ENCODE peak calls at places on chromosome 22, in six cellular contexts. One of them, this sample, is unnamed.

GRCh38 chr22:41367680-41368542 is 13.8 kb upstream of the TEF start:
- DNase-seq in GM20000: no peak
- DNase-seq in osteocyte: no peak
- DNase-seq in AG09319: peak
- DNase-seq in AG09309: peak
- DNase-seq in GM06990: no peak
- DNase-seq in this sample: no peak

GRCh38 chr22:32482708-32483107 is 8.1 kb downstream of the FBXO7 start:
- DNase-seq in GM20000: peak
- DNase-seq in AG09309: no peak
- DNase-seq in GM06990: no peak
- DNase-seq in osteocyte: no peak
- DNase-seq in AG09319: no peak
- DNase-seq in this sample: no peak

GRCh38 chr22:27487600-27488450 is 313.7 kb downstream of the MN1 start:
- DNase-seq in AG09309: no peak
- DNase-seq in osteocyte: no peak
- DNase-seq in AG09319: no peak
- DNase-seq in GM20000: no peak
- DNase-seq in GM06990: no peak
- DNase-seq in this sample: no peak

GRCh38 chr22:38347181-38347943 is 30.1 kb upstream of the CSNK1E start:
- DNase-seq in GM20000: no peak
- DNase-seq in AG09309: no peak
- DNase-seq in GM06990: no peak
- DNase-seq in AG09319: no peak
- DNase-seq in osteocyte: peak
- DNase-seq in this sample: peak

GRCh38 chr22:50009251-50009650 is 3.3 kb downstream of the IL17REL start:
- DNase-seq in osteocyte: peak
- DNase-seq in GM20000: no peak
- DNase-seq in AG09319: no peak
- DNase-seq in AG09309: no peak
- DNase-seq in GM06990: no peak
- DNase-seq in this sample: no peak

GRCh38 chr22:22944268-22944985 is 56.8 kb downstream of the IGLL5 start:
- DNase-seq in AG09319: no peak
- DNase-seq in GM20000: no peak
- DNase-seq in GM06990: no peak
- DNase-seq in AG09309: no peak
- DNase-seq in osteocyte: peak
- DNase-seq in this sample: peak

GRCh38 chr22:40300884-40301672 is 45.2 kb upstream of the ADSL start:
- DNase-seq in AG09309: no peak
- DNase-seq in osteocyte: no peak
- DNase-seq in AG09319: no peak
- DNase-seq in GM06990: peak
- DNase-seq in GM20000: peak
- DNase-seq in this sample: no peak

GRCh38 chr22:32909561-32910348 is 108.2 kb downstream of the TIMP3 start:
- DNase-seq in GM20000: no peak
- DNase-seq in GM06990: no peak
- DNase-seq in AG09309: no peak
- DNase-seq in AG09319: no peak
- DNase-seq in osteocyte: no peak
- DNase-seq in this sample: no peak

GRCh38 chr22:28716686-28717085 is 24.9 kb downstream of the CHEK2 start:
- DNase-seq in GM06990: no peak
- DNase-seq in GM20000: no peak
- DNase-seq in osteocyte: no peak
- DNase-seq in AG09319: no peak
- DNase-seq in AG09309: no peak
- DNase-seq in this sample: no peak

GRCh38 chr22:26956346-26956745 is 299.0 kb downstream of the MIAT start:
- DNase-seq in GM06990: no peak
- DNase-seq in AG09319: no peak
- DNase-seq in AG09309: no peak
- DNase-seq in GM20000: no peak
- DNase-seq in osteocyte: no peak
- DNase-seq in this sample: no peak

GRCh38 chr22:23772315-23773246 is at the start of gene MMP11:
- DNase-seq in AG09309: no peak
- DNase-seq in GM06990: peak
- DNase-seq in GM20000: peak
- DNase-seq in AG09319: no peak
- DNase-seq in osteocyte: no peak
- DNase-seq in this sample: no peak

GRCh38 chr22:38762607-38763006 is 6.8 kb upstream of the SUN2 start:
- DNase-seq in osteocyte: no peak
- DNase-seq in GM06990: no peak
- DNase-seq in GM20000: no peak
- DNase-seq in AG09309: no peak
- DNase-seq in AG09319: no peak
- DNase-seq in this sample: no peak

GRCh38 chr22:25689631-25690030 is 52.4 kb upstream of the MYO18B start:
- DNase-seq in AG09319: no peak
- DNase-seq in GM20000: no peak
- DNase-seq in osteocyte: no peak
- DNase-seq in GM06990: no peak
- DNase-seq in AG09309: no peak
- DNase-seq in this sample: no peak

GRCh38 chr22:21702094-21702493 is 33.5 kb downstream of the YPEL1 start:
- DNase-seq in GM20000: no peak
- DNase-seq in GM06990: no peak
- DNase-seq in osteocyte: no peak
- DNase-seq in AG09309: no peak
- DNase-seq in AG09319: no peak
- DNase-seq in this sample: no peak

GRCh38 chr22:49959782-49960158 is 802 bp upstream of the PIM3 start:
- DNase-seq in AG09309: no peak
- DNase-seq in GM06990: no peak
- DNase-seq in AG09319: no peak
- DNase-seq in osteocyte: no peak
- DNase-seq in GM20000: no peak
- DNase-seq in this sample: no peak

GRCh38 chr22:20193761-20194494 is 43.1 kb upstream of the CCDC188 start:
- DNase-seq in GM20000: no peak
- DNase-seq in osteocyte: no peak
- DNase-seq in GM06990: no peak
- DNase-seq in AG09309: no peak
- DNase-seq in AG09319: no peak
- DNase-seq in this sample: no peak

GRCh38 chr22:49961601-49962011 is 1.0 kb downstream of the PIM3 start:
- DNase-seq in AG09309: no peak
- DNase-seq in GM20000: no peak
- DNase-seq in osteocyte: no peak
- DNase-seq in AG09319: no peak
- DNase-seq in GM06990: peak
- DNase-seq in this sample: no peak

GRCh38 chr22:18977824-18978425 is 41.8 kb upstream of the PRODH start:
- DNase-seq in GM20000: no peak
- DNase-seq in osteocyte: no peak
- DNase-seq in GM06990: no peak
- DNase-seq in AG09309: no peak
- DNase-seq in AG09319: no peak
- DNase-seq in this sample: no peak

GRCh38 chr22:22578702-22579424 is 19.8 kb upstream of the PRAME start:
- DNase-seq in AG09319: no peak
- DNase-seq in GM06990: no peak
- DNase-seq in AG09309: no peak
- DNase-seq in osteocyte: no peak
- DNase-seq in GM20000: no peak
- DNase-seq in this sample: no peak

DNA sequence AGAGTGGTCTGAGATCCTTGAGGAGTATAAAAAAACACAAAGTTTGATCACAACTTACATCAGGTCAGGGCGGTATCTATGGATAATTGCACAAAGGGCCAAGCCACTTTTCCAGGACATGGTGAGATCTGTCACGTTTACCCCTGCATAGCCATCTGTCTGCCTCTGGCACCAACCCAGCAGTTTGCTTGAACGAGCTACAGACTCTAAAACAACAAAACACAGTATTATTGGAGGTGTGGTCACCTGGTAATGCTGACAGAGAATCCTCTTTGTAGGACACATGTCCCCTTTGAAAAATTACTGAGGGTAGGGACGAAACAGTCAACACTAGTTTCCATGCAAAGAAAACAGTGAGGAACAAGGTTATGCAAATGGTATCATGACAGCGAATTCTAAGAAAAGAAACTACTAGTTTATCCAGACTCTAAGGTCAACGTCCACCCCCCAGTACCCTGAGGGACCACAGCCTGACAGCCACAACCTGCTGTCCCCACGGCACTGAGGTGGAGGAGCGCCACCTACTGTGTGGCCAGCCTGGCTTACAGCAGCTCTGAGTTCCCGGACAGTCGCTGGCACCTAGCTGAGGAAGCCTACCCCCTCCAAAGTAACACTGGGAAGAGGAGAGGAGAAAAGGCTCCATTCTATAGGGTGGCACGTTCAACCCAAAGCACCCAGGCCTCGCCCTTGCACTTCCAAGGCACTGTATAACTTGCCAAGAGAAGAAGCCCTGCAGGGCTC is 117.3 kb upstream of the BID start:
- DNase-seq in GM20000: peak
- DNase-seq in AG09319: no peak
- DNase-seq in GM06990: no peak
- DNase-seq in osteocyte: no peak
- DNase-seq in AG09309: no peak
- DNase-seq in this sample: no peak
- TF ChIP-seq CTCF in GM20000: peak
- TF ChIP-seq CTCF in AG09319: peak
- TF ChIP-seq CTCF in GM06990: peak
- TF ChIP-seq CTCF in osteocyte: peak
- TF ChIP-seq CTCF in AG09309: peak
- TF ChIP-seq CTCF in this sample: peak

GRCh38 chr22:17486313-17486712 is 77.0 kb upstream of the SLC25A18 start:
- DNase-seq in GM20000: no peak
- DNase-seq in GM06990: no peak
- DNase-seq in AG09319: no peak
- DNase-seq in osteocyte: no peak
- DNase-seq in AG09309: no peak
- DNase-seq in this sample: no peak
- TF ChIP-seq CTCF in GM20000: no peak
- TF ChIP-seq CTCF in GM06990: no peak
- TF ChIP-seq CTCF in AG09319: no peak
- TF ChIP-seq CTCF in osteocyte: no peak
- TF ChIP-seq CTCF in AG09309: no peak
- TF ChIP-seq CTCF in this sample: no peak

DNA sequence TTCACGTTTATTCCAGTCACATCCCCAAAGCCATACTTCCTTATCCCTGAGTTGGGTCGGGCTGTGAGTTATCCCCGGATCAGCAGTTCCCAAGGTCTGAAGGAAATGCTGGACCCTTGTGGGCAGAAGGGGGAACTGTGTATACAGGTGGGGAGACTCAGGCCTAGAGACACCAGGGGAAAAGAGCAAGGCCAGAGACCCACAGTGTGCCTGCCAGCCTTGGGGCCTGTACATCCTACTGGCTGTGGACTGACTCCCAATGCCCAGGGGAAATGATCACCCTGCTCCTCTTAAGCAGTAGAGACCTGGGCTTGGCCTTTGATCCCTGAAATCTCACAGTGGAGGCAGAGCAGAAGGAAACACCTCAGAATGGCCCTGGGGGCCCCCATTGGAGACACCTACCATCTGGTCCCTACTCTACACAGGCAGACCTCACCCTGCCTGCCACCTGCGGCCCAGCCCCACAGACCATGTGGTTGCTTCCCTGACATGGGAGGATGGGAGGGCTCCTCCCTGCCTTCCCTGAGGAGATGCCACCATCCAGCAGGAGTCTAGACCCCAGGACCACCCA is 1.3 kb downstream of the SELENOM start:
- DNase-seq in AG09309: no peak
- DNase-seq in AG09319: no peak
- DNase-seq in osteocyte: no peak
- DNase-seq in GM20000: no peak
- DNase-seq in GM06990: no peak
- DNase-seq in this sample: no peak
- TF ChIP-seq CTCF in AG09309: peak
- TF ChIP-seq CTCF in AG09319: peak
- TF ChIP-seq CTCF in osteocyte: no peak
- TF ChIP-seq CTCF in GM20000: no peak
- TF ChIP-seq CTCF in GM06990: no peak
- TF ChIP-seq CTCF in this sample: no peak

GRCh38 chr22:31104869-31105268 is 2.5 kb downstream of the SELENOM start:
- DNase-seq in GM20000: no peak
- DNase-seq in AG09309: no peak
- DNase-seq in GM06990: no peak
- DNase-seq in AG09319: no peak
- DNase-seq in osteocyte: no peak
- DNase-seq in this sample: no peak
- TF ChIP-seq CTCF in GM20000: peak
- TF ChIP-seq CTCF in AG09309: peak
- TF ChIP-seq CTCF in GM06990: peak
- TF ChIP-seq CTCF in AG09319: peak
- TF ChIP-seq CTCF in osteocyte: peak
- TF ChIP-seq CTCF in this sample: peak

GRCh38 chr22:37027556-37027955 is 8.0 kb downstream of the MPST start:
- DNase-seq in AG09309: no peak
- DNase-seq in AG09319: no peak
- DNase-seq in osteocyte: no peak
- DNase-seq in GM06990: no peak
- DNase-seq in GM20000: no peak
- DNase-seq in this sample: no peak
- TF ChIP-seq CTCF in AG09309: no peak
- TF ChIP-seq CTCF in AG09319: no peak
- TF ChIP-seq CTCF in osteocyte: no peak
- TF ChIP-seq CTCF in GM06990: no peak
- TF ChIP-seq CTCF in GM20000: no peak
- TF ChIP-seq CTCF in this sample: no peak

GRCh38 chr22:30869996-30870395 is 98.6 kb downstream of the MORC2 start:
- DNase-seq in GM06990: no peak
- DNase-seq in osteocyte: no peak
- DNase-seq in AG09319: no peak
- DNase-seq in GM20000: no peak
- DNase-seq in AG09309: no peak
- DNase-seq in this sample: peak

GRCh38 chr22:30873086-30873650 is 95.4 kb downstream of the MORC2 start:
- DNase-seq in GM20000: no peak
- DNase-seq in GM06990: no peak
- DNase-seq in AG09309: no peak
- DNase-seq in AG09319: no peak
- DNase-seq in osteocyte: no peak
- DNase-seq in this sample: peak

GRCh38 chr22:30870451-30871345 is 97.9 kb downstream of the MORC2 start:
- DNase-seq in GM20000: no peak
- DNase-seq in osteocyte: no peak
- DNase-seq in AG09309: no peak
- DNase-seq in AG09319: no peak
- DNase-seq in GM06990: no peak
- DNase-seq in this sample: peak

GRCh38 chr22:30872282-30873041 is 96.1 kb downstream of the MORC2 start:
- DNase-seq in AG09309: no peak
- DNase-seq in GM06990: no peak
- DNase-seq in osteocyte: no peak
- DNase-seq in AG09319: no peak
- DNase-seq in GM20000: no peak
- DNase-seq in this sample: peak

GRCh38 chr22:30871391-30872281 is 96.9 kb downstream of the MORC2 start:
- DNase-seq in GM06990: no peak
- DNase-seq in AG09309: no peak
- DNase-seq in AG09319: no peak
- DNase-seq in GM20000: no peak
- DNase-seq in osteocyte: no peak
- DNase-seq in this sample: peak
- TF ChIP-seq CTCF in GM06990: no peak
- TF ChIP-seq CTCF in AG09309: no peak
- TF ChIP-seq CTCF in AG09319: no peak
- TF ChIP-seq CTCF in GM20000: no peak
- TF ChIP-seq CTCF in osteocyte: no peak
- TF ChIP-seq CTCF in this sample: no peak

GRCh38 chr22:46001046-46001425 is 24.1 kb upstream of the WNT7B start:
- DNase-seq in GM06990: no peak
- DNase-seq in AG09319: no peak
- DNase-seq in AG09309: no peak
- DNase-seq in osteocyte: no peak
- DNase-seq in GM20000: no peak
- DNase-seq in this sample: no peak
- TF ChIP-seq CTCF in GM06990: peak
- TF ChIP-seq CTCF in AG09319: peak
- TF ChIP-seq CTCF in AG09309: no peak
- TF ChIP-seq CTCF in osteocyte: peak
- TF ChIP-seq CTCF in GM20000: no peak
- TF ChIP-seq CTCF in this sample: no peak

This sample was measured in type B pancreatic cell.